ENCODE peak calls at places on chromosomes 12 and 14, in six cellular contexts. One of them, this sample, is unnamed.

GRCh38 chr12:40106202-40106533 is 287 bp upstream of the SLC2A13 start:
- DNase-seq in HuH-7.5: no peak
- DNase-seq in stimulated activated naive CD4-positive, alpha-beta T cell: no peak
- DNase-seq in neuronal stem cell: no peak
- DNase-seq in coronary artery: no peak
- DNase-seq in RPMI7951: no peak
- DNase-seq in this sample: no peak

GRCh38 chr12:57517187-57517586 is 3.1 kb downstream of the DDIT3 start:
- DNase-seq in HuH-7.5: no peak
- DNase-seq in stimulated activated naive CD4-positive, alpha-beta T cell: no peak
- DNase-seq in neuronal stem cell: no peak
- DNase-seq in coronary artery: no peak
- DNase-seq in RPMI7951: peak
- DNase-seq in this sample: no peak

GRCh38 chr14:22071001-22071400 is 397.4 kb upstream of the OR4E1 start:
- DNase-seq in HuH-7.5: no peak
- DNase-seq in stimulated activated naive CD4-positive, alpha-beta T cell: peak
- DNase-seq in neuronal stem cell: no peak
- DNase-seq in coronary artery: no peak
- DNase-seq in RPMI7951: no peak
- DNase-seq in this sample: peak

GRCh38 chr12:80269953-80270552 is 170.7 kb downstream of the OTOGL start:
- DNase-seq in HuH-7.5: peak
- DNase-seq in stimulated activated naive CD4-positive, alpha-beta T cell: no peak
- DNase-seq in neuronal stem cell: peak
- DNase-seq in coronary artery: no peak
- DNase-seq in RPMI7951: peak
- DNase-seq in this sample: no peak

GRCh38 chr12:62426095-62426488 is 40.5 kb upstream of the MON2 start:
- DNase-seq in HuH-7.5: no peak
- DNase-seq in stimulated activated naive CD4-positive, alpha-beta T cell: no peak
- DNase-seq in neuronal stem cell: no peak
- DNase-seq in coronary artery: no peak
- DNase-seq in RPMI7951: peak
- DNase-seq in this sample: no peak

GRCh38 chr12:61853945-61854344 is 406.3 kb upstream of the USP15 start:
- DNase-seq in HuH-7.5: no peak
- DNase-seq in stimulated activated naive CD4-positive, alpha-beta T cell: no peak
- DNase-seq in neuronal stem cell: no peak
- DNase-seq in coronary artery: no peak
- DNase-seq in RPMI7951: no peak
- DNase-seq in this sample: no peak

GRCh38 chr12:8032242-8033152 is at the start of gene FOXJ2:
- DNase-seq in HuH-7.5: peak
- DNase-seq in stimulated activated naive CD4-positive, alpha-beta T cell: peak
- DNase-seq in neuronal stem cell: peak
- DNase-seq in coronary artery: peak
- DNase-seq in RPMI7951: peak
- DNase-seq in this sample: peak

GRCh38 chr12:124422142-124422569 is 127.3 kb downstream of the RFLNA start:
- DNase-seq in HuH-7.5: peak
- DNase-seq in stimulated activated naive CD4-positive, alpha-beta T cell: no peak
- DNase-seq in neuronal stem cell: no peak
- DNase-seq in coronary artery: no peak
- DNase-seq in RPMI7951: no peak
- DNase-seq in this sample: no peak

GRCh38 chr12:29709641-29710040 is 74.1 kb downstream of the TMTC1 start:
- DNase-seq in HuH-7.5: no peak
- DNase-seq in stimulated activated naive CD4-positive, alpha-beta T cell: no peak
- DNase-seq in neuronal stem cell: no peak
- DNase-seq in coronary artery: no peak
- DNase-seq in RPMI7951: no peak
- DNase-seq in this sample: no peak

GRCh38 chr14:104082807-104083206 is 2.7 kb upstream of the ASPG start:
- DNase-seq in HuH-7.5: no peak
- DNase-seq in stimulated activated naive CD4-positive, alpha-beta T cell: no peak
- DNase-seq in neuronal stem cell: no peak
- DNase-seq in coronary artery: peak
- DNase-seq in RPMI7951: no peak
- DNase-seq in this sample: no peak

GRCh38 chr12:57235012-57235727 is 5.7 kb downstream of the SHMT2 start:
- DNase-seq in HuH-7.5: peak
- DNase-seq in stimulated activated naive CD4-positive, alpha-beta T cell: no peak
- DNase-seq in neuronal stem cell: no peak
- DNase-seq in coronary artery: peak
- DNase-seq in RPMI7951: no peak
- DNase-seq in this sample: no peak

GRCh38 chr14:69658664-69659261 is 47.4 kb downstream of the SUSD6 start:
- DNase-seq in HuH-7.5: no peak
- DNase-seq in stimulated activated naive CD4-positive, alpha-beta T cell: no peak
- DNase-seq in neuronal stem cell: no peak
- DNase-seq in coronary artery: no peak
- DNase-seq in RPMI7951: no peak
- DNase-seq in this sample: no peak

GRCh38 chr12:30696486-30696885 is 817 bp upstream of the IPO8 start:
- DNase-seq in HuH-7.5: no peak
- DNase-seq in stimulated activated naive CD4-positive, alpha-beta T cell: no peak
- DNase-seq in neuronal stem cell: no peak
- DNase-seq in coronary artery: no peak
- DNase-seq in RPMI7951: no peak
- DNase-seq in this sample: no peak

GRCh38 chr14:43687866-43688265 is 819.2 kb downstream of the FSCB start:
- DNase-seq in HuH-7.5: no peak
- DNase-seq in stimulated activated naive CD4-positive, alpha-beta T cell: no peak
- DNase-seq in neuronal stem cell: no peak
- DNase-seq in coronary artery: no peak
- DNase-seq in RPMI7951: no peak
- DNase-seq in this sample: no peak

GRCh38 chr12:110073049-110073831 is 24.9 kb upstream of the C12orf76 start:
- DNase-seq in HuH-7.5: no peak
- DNase-seq in stimulated activated naive CD4-positive, alpha-beta T cell: peak
- DNase-seq in neuronal stem cell: no peak
- DNase-seq in coronary artery: no peak
- DNase-seq in RPMI7951: peak
- DNase-seq in this sample: no peak

GRCh38 chr12:5630101-5630500 is 198.2 kb downstream of the NTF3 start:
- DNase-seq in HuH-7.5: no peak
- DNase-seq in stimulated activated naive CD4-positive, alpha-beta T cell: no peak
- DNase-seq in neuronal stem cell: no peak
- DNase-seq in coronary artery: no peak
- DNase-seq in RPMI7951: no peak
- DNase-seq in this sample: no peak

GRCh38 chr12:89693639-89694202 is 14.9 kb downstream of the ATP2B1 start:
- DNase-seq in HuH-7.5: no peak
- DNase-seq in stimulated activated naive CD4-positive, alpha-beta T cell: no peak
- DNase-seq in neuronal stem cell: no peak
- DNase-seq in coronary artery: no peak
- DNase-seq in RPMI7951: peak
- DNase-seq in this sample: no peak

GRCh38 chr12:32947203-32947795 is 50.7 kb upstream of the PKP2 start:
- DNase-seq in HuH-7.5: peak
- DNase-seq in stimulated activated naive CD4-positive, alpha-beta T cell: no peak
- DNase-seq in neuronal stem cell: peak
- DNase-seq in coronary artery: no peak
- DNase-seq in RPMI7951: peak
- DNase-seq in this sample: no peak

GRCh38 chr12:107309020-107309419 is 215.7 kb upstream of the CRY1 start:
- DNase-seq in HuH-7.5: no peak
- DNase-seq in stimulated activated naive CD4-positive, alpha-beta T cell: peak
- DNase-seq in neuronal stem cell: no peak
- DNase-seq in coronary artery: no peak
- DNase-seq in RPMI7951: no peak
- DNase-seq in this sample: no peak

GRCh38 chr14:71748196-71748595 is 184.0 kb upstream of the RGS6 start:
- DNase-seq in HuH-7.5: no peak
- DNase-seq in stimulated activated naive CD4-positive, alpha-beta T cell: no peak
- DNase-seq in neuronal stem cell: no peak
- DNase-seq in coronary artery: peak
- DNase-seq in RPMI7951: no peak
- DNase-seq in this sample: no peak

GRCh38 chr14:90848944-90849731 is 32.9 kb upstream of the TTC7B start:
- DNase-seq in HuH-7.5: no peak
- DNase-seq in stimulated activated naive CD4-positive, alpha-beta T cell: no peak
- DNase-seq in neuronal stem cell: no peak
- DNase-seq in coronary artery: no peak
- DNase-seq in RPMI7951: no peak
- DNase-seq in this sample: no peak

GRCh38 chr14:90109858-90110257 is 48.1 kb downstream of the KCNK13 start:
- DNase-seq in HuH-7.5: no peak
- DNase-seq in stimulated activated naive CD4-positive, alpha-beta T cell: no peak
- DNase-seq in neuronal stem cell: no peak
- DNase-seq in coronary artery: no peak
- DNase-seq in RPMI7951: no peak
- DNase-seq in this sample: no peak

GRCh38 chr14:35944847-35945246 is 118.7 kb downstream of the BRMS1L start:
- DNase-seq in HuH-7.5: peak
- DNase-seq in stimulated activated naive CD4-positive, alpha-beta T cell: no peak
- DNase-seq in neuronal stem cell: no peak
- DNase-seq in coronary artery: no peak
- DNase-seq in RPMI7951: no peak
- DNase-seq in this sample: no peak

GRCh38 chr14:69056389-69056788 is 77.3 kb upstream of the ACTN1 start:
- DNase-seq in HuH-7.5: no peak
- DNase-seq in stimulated activated naive CD4-positive, alpha-beta T cell: no peak
- DNase-seq in neuronal stem cell: no peak
- DNase-seq in coronary artery: no peak
- DNase-seq in RPMI7951: no peak
- DNase-seq in this sample: no peak

This sample was measured in activated CD4-positive, alpha-beta T cell treated with anti-CD3 and anti-CD28 coated beads, Interleukin-2, amount 50 U/mL, for 24 hours.